ENCODE peak calls at places on chromosome X, in eight cellular contexts. D, X, Q, M, T, U, W and O are unnamed samples.

GRCh38 chrX:135421537-135421931 is 210 bp upstream of the SMIM10L2A start:
- DNase-seq in D (peak), X (peak), Q (no peak), M (peak), T (peak), U (peak), W (peak), O (peak)

GRCh38 chrX:48905090-48905790 is 6.2 kb downstream of the SLC35A2 start:
- DNase-seq in D (no peak), X (no peak), Q (no peak), M (no peak), T (no peak), U (no peak), W (no peak), O (no peak)

GRCh38 chrX:17164936-17165335 is 210.1 kb upstream of the NHS start:
- DNase-seq in D (no peak), X (no peak), Q (no peak), M (peak), T (no peak), U (no peak), W (peak), O (no peak)

GRCh38 chrX:149982310-149982709 is 44.0 kb upstream of the EOLA2 start:
- DNase-seq in D (no peak), X (no peak), Q (peak), M (no peak), T (no peak), U (no peak), W (no peak), O (no peak)

GRCh38 chrX:154372612-154373022 is 1.8 kb downstream of the FLNA start:
- DNase-seq in D (no peak), X (peak), Q (no peak), M (peak), T (no peak), U (no peak), W (no peak), O (no peak)

GRCh38 chrX:65407157-65407626 is 127.4 kb downstream of the LAS1L start:
- DNase-seq in D (no peak), X (no peak), Q (no peak), M (peak), T (no peak), U (no peak), W (peak), O (no peak)

GRCh38 chrX:150482537-150483217 is 85.7 kb upstream of the MTM1 start:
- DNase-seq in D (no peak), X (no peak), Q (peak), M (peak), T (no peak), U (no peak), W (peak), O (no peak)

GRCh38 chrX:74925210-74926088 is at the start of gene NEXMIF:
- DNase-seq in D (peak), X (no peak), Q (no peak), M (peak), T (peak), U (no peak), W (no peak), O (no peak)

GRCh38 chrX:26026179-26026578 is 112.0 kb upstream of the MAGEB18 start:
- DNase-seq in D (no peak), X (no peak), Q (no peak), M (peak), T (no peak), U (no peak), W (peak), O (no peak)

GRCh38 chrX:118534716-118535493 is 39.3 kb downstream of the DOCK11 start:
- DNase-seq in D (no peak), X (no peak), Q (no peak), M (no peak), T (no peak), U (no peak), W (no peak), O (no peak)

GRCh38 chrX:115449742-115450141 is 111.2 kb upstream of the PLS3 start:
- DNase-seq in D (peak), X (no peak), Q (peak), M (peak), T (peak), U (no peak), W (no peak), O (no peak)

GRCh38 chrX:69133561-69134542 is 31.4 kb downstream of the PJA1 start:
- DNase-seq in D (no peak), X (no peak), Q (peak), M (peak), T (peak), U (no peak), W (peak), O (peak)

GRCh38 chrX:103356023-103356798 is at the start of gene TCEAL9:
- DNase-seq in D (peak), X (no peak), Q (no peak), M (peak), T (peak), U (no peak), W (peak), O (peak)

GRCh38 chrX:140057001-140057411 is 91.7 kb upstream of the CXorf66 start:
- DNase-seq in D (peak), X (peak), Q (peak), M (peak), T (peak), U (peak), W (peak), O (peak)

GRCh38 chrX:67724359-67725110 is 180.7 kb downstream of the AR start:
- DNase-seq in D (no peak), X (no peak), Q (no peak), M (peak), T (no peak), U (no peak), W (no peak), O (no peak)

GRCh38 chrX:154138857-154139256 is 5.2 kb upstream of the OPN1LW start:
- DNase-seq in D (no peak), X (no peak), Q (no peak), M (no peak), T (no peak), U (no peak), W (no peak), O (no peak)

GRCh38 chrX:153766871-153767673 is 3.0 kb downstream of the PLXNB3 start:
- DNase-seq in D (no peak), X (no peak), Q (no peak), M (no peak), T (peak), U (no peak), W (no peak), O (no peak)

GRCh38 chrX:65671286-65671685 is 3.8 kb downstream of the MSN start:
- DNase-seq in D (no peak), X (no peak), Q (no peak), M (no peak), T (no peak), U (no peak), W (no peak), O (no peak)

GRCh38 chrX:17697191-17697590 is 40.1 kb upstream of the SCML1 start:
- DNase-seq in D (no peak), X (no peak), Q (no peak), M (peak), T (no peak), U (no peak), W (peak), O (no peak)

GRCh38 chrX:20906571-20906970 is 467.6 kb upstream of the CNKSR2 start:
- DNase-seq in D (no peak), X (no peak), Q (no peak), M (peak), T (no peak), U (no peak), W (peak), O (no peak)

GRCh38 chrX:134669378-134670098 is 11.3 kb upstream of the PLAC1 start:
- DNase-seq in D (no peak), X (no peak), Q (no peak), M (peak), T (peak), U (no peak), W (peak), O (no peak)

GRCh38 chrX:37350034-37350365 is 836 bp downstream of the PRRG1 start:
- DNase-seq in D (no peak), X (no peak), Q (no peak), M (peak), T (no peak), U (no peak), W (peak), O (no peak)

GRCh38 chrX:14003876-14004425 is 25.7 kb downstream of the GEMIN8 start:
- DNase-seq in D (no peak), X (no peak), Q (no peak), M (no peak), T (no peak), U (no peak), W (no peak), O (no peak)

GRCh38 chrX:13653022-13653693 is at the start of gene TCEANC:
- DNase-seq in D (peak), X (peak), Q (peak), M (peak), T (peak), U (peak), W (peak), O (peak)

GRCh38 chrX:47607091-47607490 is 12.6 kb downstream of the SYN1 start:
- DNase-seq in D (no peak), X (no peak), Q (no peak), M (peak), T (no peak), U (no peak), W (no peak), O (no peak)

GRCh38 chrX:51866156-51866555 is 27.3 kb upstream of the MAGED1 start:
- DNase-seq in D (no peak), X (no peak), Q (no peak), M (peak), T (no peak), U (no peak), W (no peak), O (no peak)

GRCh38 chrX:68831405-68832100 is 2.7 kb downstream of the EFNB1 start:
- DNase-seq in D (no peak), X (no peak), Q (no peak), M (no peak), T (no peak), U (peak), W (no peak), O (no peak)

GRCh38 chrX:119880552-119881437 is 9.2 kb downstream of the NDUFA1 start:
- DNase-seq in D (no peak), X (no peak), Q (no peak), M (peak), T (no peak), U (no peak), W (peak), O (peak)

GRCh38 chrX:84336646-84337045 is 148.6 kb upstream of the RPS6KA6 start:
- DNase-seq in D (no peak), X (no peak), Q (no peak), M (no peak), T (no peak), U (no peak), W (no peak), O (no peak)

GRCh38 chrX:25198253-25198652 is 182.5 kb upstream of the ARX start:
- DNase-seq in D (no peak), X (no peak), Q (no peak), M (no peak), T (no peak), U (no peak), W (no peak), O (no peak)

GRCh38 chrX:75547783-75548182 is 24.9 kb upstream of the ZDHHC15 start:
- DNase-seq in D (peak), X (no peak), Q (no peak), M (peak), T (no peak), U (no peak), W (no peak), O (no peak)

GRCh38 chrX:137878401-137878800 is 312.5 kb downstream of the ZIC3 start:
- DNase-seq in D (no peak), X (no peak), Q (no peak), M (no peak), T (no peak), U (no peak), W (no peak), O (no peak)

GRCh38 chrX:76183289-76184057 is 10.6 kb downstream of the PBDC1 start:
- DNase-seq in D (no peak), X (no peak), Q (no peak), M (peak), T (no peak), U (no peak), W (peak), O (no peak)

GRCh38 chrX:134933911-134934310 is 56.9 kb upstream of the SMIM10 start:
- DNase-seq in D (no peak), X (no peak), Q (no peak), M (no peak), T (no peak), U (no peak), W (no peak), O (no peak)

GRCh38 chrX:124256209-124256608 is 76.3 kb upstream of the TEX13D start:
- DNase-seq in D (no peak), X (no peak), Q (no peak), M (no peak), T (no peak), U (no peak), W (no peak), O (no peak)

GRCh38 chrX:94722578-94722977 is 1048.6 kb downstream of the FAM133A start:
- DNase-seq in D (no peak), X (no peak), Q (no peak), M (no peak), T (no peak), U (no peak), W (no peak), O (no peak)

GRCh38 chrX:137563681-137564651 is 2.0 kb upstream of the ZIC3 start:
- DNase-seq in D (no peak), X (no peak), Q (no peak), M (no peak), T (no peak), U (no peak), W (no peak), O (no peak)

GRCh38 chrX:133610056-133610455 is 194.8 kb upstream of the GPC4 start:
- DNase-seq in D (no peak), X (no peak), Q (no peak), M (no peak), T (no peak), U (no peak), W (no peak), O (no peak)

GRCh38 chrX:134173541-134174272 is 63.3 kb upstream of the CCDC160 start:
- DNase-seq in D (no peak), X (no peak), Q (no peak), M (no peak), T (no peak), U (no peak), W (no peak), O (peak)

GRCh38 chrX:23559975-23560374 is 107.3 kb upstream of the PRDX4 start:
- DNase-seq in D (no peak), X (no peak), Q (no peak), M (no peak), T (no peak), U (no peak), W (no peak), O (no peak)
- TF ChIP-seq CTCF in D (no peak), X (no peak), Q (no peak), M (no peak), T (no peak), U (no peak), W (no peak), O (peak)

DNA sequence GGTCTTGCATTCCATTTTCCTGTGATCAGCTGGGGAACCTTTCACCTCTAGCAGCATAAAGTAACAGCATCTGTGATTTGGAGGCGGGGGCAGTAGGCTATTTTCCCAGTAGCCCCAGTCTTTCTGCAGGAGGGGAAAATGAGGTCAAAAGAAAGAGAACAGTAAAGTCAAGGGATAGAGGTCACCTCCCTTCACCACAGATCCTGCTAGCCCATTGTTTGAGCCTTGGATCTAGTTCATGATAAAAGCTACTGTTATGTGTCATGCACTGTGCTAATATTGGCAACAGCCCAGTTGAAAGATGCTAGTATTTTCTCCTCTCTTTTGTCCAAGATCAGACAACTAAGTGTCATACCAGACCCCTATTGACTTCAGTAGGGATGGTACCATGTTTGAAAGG is 170.3 kb upstream of the FRMPD4 start:
- DNase-seq in D (no peak), X (no peak), Q (no peak), M (peak), T (no peak), U (no peak), W (peak), O (no peak)
- TF ChIP-seq CTCF in D (no peak), X (no peak), Q (no peak), M (no peak), T (no peak), U (no peak), W (no peak), O (no peak)

GRCh38 chrX:109889289-109890006 is 113.5 kb upstream of the TMEM164 start:
- DNase-seq in D (no peak), X (no peak), Q (no peak), M (peak), T (no peak), U (no peak), W (no peak), O (peak)
- TF ChIP-seq CTCF in D (no peak), X (no peak), Q (peak), M (peak), T (no peak), U (no peak), W (peak), O (peak)

DNA sequence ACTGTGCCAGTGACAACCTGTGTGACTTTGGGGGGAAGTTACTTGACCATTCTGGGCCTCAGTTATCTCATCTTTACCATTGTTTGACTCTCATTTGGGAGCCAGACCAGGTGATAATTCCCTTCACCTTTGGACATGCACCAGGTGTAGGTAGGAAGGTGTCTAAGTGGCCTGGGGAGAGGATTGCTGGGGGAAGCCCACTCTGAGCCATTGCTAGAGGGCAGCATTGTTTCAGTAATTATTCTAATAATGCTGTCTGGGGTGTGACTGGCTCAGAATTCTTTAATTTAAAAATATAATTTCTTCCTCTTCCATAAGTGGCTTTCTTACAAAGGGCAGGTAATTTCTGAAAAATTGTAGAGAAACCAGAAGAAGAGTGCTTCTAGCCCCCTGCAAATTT is 104.3 kb downstream of the RTL9 start:
- DNase-seq in D (no peak), X (no peak), Q (no peak), M (no peak), T (no peak), U (no peak), W (no peak), O (no peak)
- TF ChIP-seq CTCF in D (no peak), X (no peak), Q (peak), M (no peak), T (no peak), U (no peak), W (peak), O (no peak)

DNA sequence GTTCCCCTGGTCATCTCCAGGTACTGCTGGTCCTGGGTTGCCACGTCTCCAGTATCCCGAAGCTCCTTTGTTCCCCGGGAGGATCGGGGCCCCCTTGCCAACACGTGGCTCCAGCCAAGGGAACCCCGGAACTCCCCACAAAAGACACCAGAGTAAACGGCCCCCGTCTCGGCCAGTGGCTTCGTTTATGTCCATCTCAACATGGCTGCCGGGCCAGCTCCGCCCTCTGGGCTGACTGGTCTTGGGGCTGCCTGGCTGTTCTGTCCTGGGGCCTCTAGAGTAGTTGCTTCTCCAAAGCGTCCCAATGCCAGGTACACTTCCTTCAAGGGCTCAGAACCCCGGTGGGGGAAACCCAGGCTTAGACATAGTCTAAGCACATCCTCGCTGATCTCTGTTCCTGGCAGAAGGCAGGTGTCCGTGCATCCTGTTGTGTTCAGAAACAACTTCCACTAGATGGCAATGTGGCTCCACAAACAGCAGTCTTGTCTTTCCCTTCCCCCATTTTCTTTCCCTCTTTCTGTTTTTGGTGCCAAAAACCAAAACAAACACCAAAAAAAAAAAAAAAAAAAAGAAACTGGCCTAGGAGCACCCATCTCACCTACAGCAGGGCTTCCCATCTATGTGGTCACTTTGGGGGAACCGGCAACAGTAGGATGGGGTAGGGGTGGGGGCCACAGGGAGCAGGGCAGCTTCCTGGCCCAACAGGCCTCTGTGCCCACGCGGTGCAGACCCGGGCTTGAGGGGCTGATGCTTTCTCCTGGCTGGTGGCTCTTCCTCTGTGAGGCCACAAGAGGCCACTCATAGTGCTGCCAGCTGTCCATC is 35.3 kb downstream of the NBDY start:
- DNase-seq in D (peak), X (peak), Q (peak), M (peak), T (peak), U (peak), W (peak), O (peak)
- TF ChIP-seq CTCF in D (peak), X (peak), Q (peak), M (peak), T (peak), U (no peak), W (peak), O (peak)

DNA sequence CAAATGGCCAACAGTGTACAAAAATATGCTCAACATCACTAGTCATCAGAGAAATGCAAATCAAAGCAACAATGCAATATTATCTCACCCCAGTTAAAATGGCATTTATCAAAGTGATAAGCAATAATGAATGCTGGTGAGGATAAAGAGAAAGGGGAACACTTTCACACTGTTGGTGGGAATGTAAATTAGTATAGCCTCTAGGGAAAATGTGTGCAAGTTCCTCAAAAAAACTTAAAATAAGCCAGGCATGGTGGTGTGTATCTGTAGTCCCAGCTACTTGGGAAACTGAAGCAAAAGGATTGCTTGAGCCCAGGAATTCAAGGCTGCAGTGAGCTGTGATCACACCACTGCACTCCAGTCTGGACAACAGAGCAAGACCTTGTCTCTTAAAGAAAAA is 572.1 kb downstream of the NLGN4X start:
- DNase-seq in D (no peak), X (no peak), Q (no peak), M (no peak), T (no peak), U (no peak), W (no peak), O (no peak)
- TF ChIP-seq CTCF in D (no peak), X (no peak), Q (no peak), M (no peak), T (no peak), U (no peak), W (no peak), O (no peak)